ENCODE peak calls at places on chromosomes 2 and 18, in six cellular contexts. S, L, Z, N, F and J are unnamed samples.

GRCh38 chr2:126655066-126655465 is 892 bp upstream of the GYPC start:
- DNase-seq in L (no peak), F (peak), Z (no peak), N (peak), S (no peak), J (no peak)

GRCh38 chr2:190505696-190506095 is 28.8 kb downstream of the NEMP2 start:
- DNase-seq in N (no peak), L (no peak), Z (no peak), F (no peak), S (peak), J (no peak)

GRCh38 chr2:229202646-229203045 is 68.4 kb downstream of the PID1 start:
- DNase-seq in Z (no peak), L (no peak), S (no peak), N (peak), F (no peak), J (no peak)

GRCh38 chr18:61845212-61845611 is 47.6 kb downstream of the RNF152 start:
- DNase-seq in L (no peak), N (no peak), S (no peak), Z (no peak), F (no peak), J (no peak)

GRCh38 chr18:31661965-31662364 is 22.4 kb downstream of the B4GALT6 start:
- DNase-seq in F (peak), Z (no peak), S (no peak), N (peak), L (no peak), J (no peak)

GRCh38 chr2:42698940-42699339 is 65.0 kb downstream of the OXER1 start:
- DNase-seq in S (no peak), L (no peak), Z (no peak), F (no peak), N (no peak), J (no peak)

GRCh38 chr2:41194235-41194634 is 742.3 kb upstream of the SLC8A1 start:
- DNase-seq in N (peak), F (peak), S (no peak), L (no peak), Z (no peak), J (no peak)

GRCh38 chr18:76018211-76018610 is 476.8 kb downstream of the ZNF516 start:
- DNase-seq in F (no peak), S (no peak), Z (no peak), N (no peak), L (no peak), J (no peak)

GRCh38 chr2:29004755-29005154 is 23.7 kb downstream of the TOGARAM2 start:
- DNase-seq in F (no peak), S (no peak), N (no peak), L (no peak), Z (no peak), J (no peak)

GRCh38 chr2:10091182-10091932 is 11.1 kb upstream of the CYS1 start:
- DNase-seq in F (no peak), S (no peak), Z (no peak), L (no peak), N (no peak), J (no peak)

GRCh38 chr2:240320561-240321091 is 114.8 kb upstream of the GPC1 start:
- DNase-seq in L (no peak), N (no peak), S (no peak), Z (no peak), F (no peak), J (no peak)

GRCh38 chr2:15074751-15075700 is 442.5 kb downstream of the LRATD1 start:
- DNase-seq in S (no peak), Z (no peak), N (no peak), L (no peak), F (no peak), J (no peak)

GRCh38 chr2:152328013-152328412 is 7.0 kb upstream of the FMNL2 start:
- DNase-seq in L (no peak), F (no peak), Z (no peak), N (no peak), S (no peak), J (no peak)

GRCh38 chr2:217254111-217254510 is 394.2 kb upstream of the TNP1 start:
- DNase-seq in Z (no peak), S (no peak), L (no peak), N (no peak), F (no peak), J (no peak)

GRCh38 chr2:40957508-40957907 is 505.6 kb upstream of the SLC8A1 start:
- DNase-seq in L (no peak), N (no peak), Z (no peak), F (peak), S (no peak), J (no peak)

GRCh38 chr2:225328192-225328591 is 71.3 kb upstream of the NYAP2 start:
- DNase-seq in Z (no peak), L (no peak), S (no peak), F (peak), N (no peak), J (no peak)

GRCh38 chr2:205714789-205715411 is 32.6 kb downstream of the NRP2 start:
- DNase-seq in Z (no peak), L (no peak), F (no peak), N (no peak), S (no peak), J (no peak)